ENCODE peak calls at places on chromosomes 11 and 22, in nine cellular contexts. K is activated T-cell treated with anti-CD3 and anti-CD28 coated beads, Interleukin-2, amount 50 U/mL, for 1 hour; A is CD14-positive monocyte; I is RWPE1; C is hepatocyte; R is glutamatergic neuron; T is lower leg skin; M is COR-L47; O is HS-27A. W is an unnamed sample.

GRCh38 chr11:72430743-72431570 is 3.4 kb downstream of the CLPB start:
- DNase-seq in K (peak; percentile 41), A (no peak), I (peak; percentile 42), C (peak; percentile 69), R (peak; percentile 52), T (no peak), M (peak; percentile 55), O (no peak), W (peak; percentile 37)

GRCh38 chr11:126497581-126498109 is 142.2 kb downstream of the ST3GAL4 start:
- DNase-seq in K (no peak), A (peak; percentile 3), I (no peak), C (no peak), R (no peak), T (no peak), M (no peak), O (no peak), W (no peak)

GRCh38 chr22:19943665-19944026 is 2.0 kb upstream of the TXNRD2 start:
- DNase-seq in K (no peak), A (no peak), I (no peak), C (no peak), R (no peak), T (no peak), M (no peak), O (peak; percentile 61), W (no peak)

GRCh38 chr11:124762077-124762623 is at the start of gene ESAM:
- DNase-seq in K (peak; percentile 78), A (no peak), I (no peak), C (peak; percentile 62), R (peak; percentile 46), T (no peak), M (no peak), O (no peak), W (no peak)

GRCh38 chr11:9459573-9460321 is 1.1 kb upstream of the ZNF143 start:
- DNase-seq in K (peak; percentile 40), A (no peak), I (peak; percentile 9), C (peak; percentile 53), R (no peak), T (peak; percentile 29), M (peak; percentile 18), O (no peak), W (no peak)

GRCh38 chr11:44112083-44112865 is 16.8 kb downstream of the EXT2 start:
- DNase-seq in K (no peak), A (no peak), I (peak; percentile 24), C (peak; percentile 55), R (no peak), T (no peak), M (peak; percentile 76), O (no peak), W (peak; percentile 5)

GRCh38 chr22:45006101-45006872 is 3.5 kb downstream of the PHF21B start:
- DNase-seq in K (no peak), A (no peak), I (no peak), C (peak; percentile 37), R (no peak), T (no peak), M (no peak), O (no peak), W (no peak)

GRCh38 chr22:48800886-48801607 is 1026.6 kb downstream of the BRD1 start:
- DNase-seq in K (no peak), A (no peak), I (no peak), C (no peak), R (no peak), T (no peak), M (no peak), O (no peak), W (no peak)

GRCh38 chr22:42353883-42354727 is 78.1 kb downstream of the NFAM1 start:
- DNase-seq in K (no peak), A (no peak), I (no peak), C (peak; percentile 71), R (peak; percentile 90), T (no peak), M (peak; percentile 48), O (no peak), W (no peak)

GRCh38 chr22:49307870-49308269 is 519.8 kb downstream of the BRD1 start:
- DNase-seq in K (peak; percentile 3), A (peak; percentile 12), I (no peak), C (no peak), R (no peak), T (no peak), M (no peak), O (no peak), W (no peak)

GRCh38 chr11:44445500-44446340 is 119.7 kb upstream of the CD82 start:
- DNase-seq in K (no peak), A (no peak), I (peak; percentile 76), C (no peak), R (no peak), T (no peak), M (no peak), O (no peak), W (no peak)

GRCh38 chr22:25898707-25899365 is 156.8 kb downstream of the MYO18B start:
- DNase-seq in K (no peak), A (no peak), I (no peak), C (peak; percentile 14), R (no peak), T (no peak), M (no peak), O (no peak), W (no peak)

GRCh38 chr11:43933608-43934358 is 8.7 kb upstream of the C11orf96 start:
- DNase-seq in K (no peak), A (no peak), I (no peak), C (no peak), R (peak; percentile 59), T (no peak), M (no peak), O (no peak), W (no peak)

GRCh38 chr11:68038226-68038717 is 553 bp upstream of the TCIRG1 start:
- DNase-seq in K (no peak), A (peak; percentile 47), I (no peak), C (peak; percentile 73), R (peak; percentile 55), T (no peak), M (no peak), O (no peak), W (no peak)

GRCh38 chr11:69462106-69463045 is 19.1 kb upstream of the LINC01488 start:
- DNase-seq in K (no peak), A (no peak), I (no peak), C (no peak), R (no peak), T (no peak), M (no peak), O (no peak), W (no peak)

GRCh38 chr11:68942751-68943271 is 38.0 kb downstream of the MRGPRD start:
- DNase-seq in K (no peak), A (no peak), I (no peak), C (peak; percentile 43), R (no peak), T (no peak), M (no peak), O (no peak), W (no peak)

W was measured in T1000.